ENCODE peak calls at places on chromosomes 4 and X, in four cellular contexts. I, B, L and V are unnamed samples.

GRCh38 chr4:7332216-7333023 is 102.3 kb downstream of the PSAPL1 start:
- DNase-seq in L (no peak), I (peak), B (no peak), V (no peak)

GRCh38 chr4:113588895-113589668 is 172.5 kb downstream of the CAMK2D start:
- DNase-seq in L (no peak), B (no peak), I (no peak), V (no peak)

GRCh38 chr4:42371306-42372063 is 25.8 kb upstream of the SHISA3 start:
- DNase-seq in B (no peak), L (peak), I (peak), V (no peak)

GRCh38 chr4:185005209-185005819 is 13.0 kb upstream of the HELT start:
- DNase-seq in L (peak), B (peak), I (peak), V (peak)

GRCh38 chrX:8304668-8305067 is 133.6 kb upstream of the VCX2 start:
- DNase-seq in B (no peak), I (peak), L (no peak), V (no peak)

GRCh38 chr4:147518846-147519767 is 38.2 kb downstream of the EDNRA start:
- DNase-seq in L (peak), I (peak), B (peak), V (no peak)

GRCh38 chrX:65871671-65872311 is 168.1 kb downstream of the VSIG4 start:
- DNase-seq in I (no peak), L (peak), B (no peak), V (no peak)

GRCh38 chrX:150167482-150168324 is 195.4 kb upstream of the MAMLD1 start:
- DNase-seq in B (no peak), I (no peak), L (no peak), V (no peak)

GRCh38 chr4:13367244-13367643 is 116.9 kb downstream of the RAB28 start:
- DNase-seq in B (no peak), L (no peak), I (no peak), V (no peak)

DNA sequence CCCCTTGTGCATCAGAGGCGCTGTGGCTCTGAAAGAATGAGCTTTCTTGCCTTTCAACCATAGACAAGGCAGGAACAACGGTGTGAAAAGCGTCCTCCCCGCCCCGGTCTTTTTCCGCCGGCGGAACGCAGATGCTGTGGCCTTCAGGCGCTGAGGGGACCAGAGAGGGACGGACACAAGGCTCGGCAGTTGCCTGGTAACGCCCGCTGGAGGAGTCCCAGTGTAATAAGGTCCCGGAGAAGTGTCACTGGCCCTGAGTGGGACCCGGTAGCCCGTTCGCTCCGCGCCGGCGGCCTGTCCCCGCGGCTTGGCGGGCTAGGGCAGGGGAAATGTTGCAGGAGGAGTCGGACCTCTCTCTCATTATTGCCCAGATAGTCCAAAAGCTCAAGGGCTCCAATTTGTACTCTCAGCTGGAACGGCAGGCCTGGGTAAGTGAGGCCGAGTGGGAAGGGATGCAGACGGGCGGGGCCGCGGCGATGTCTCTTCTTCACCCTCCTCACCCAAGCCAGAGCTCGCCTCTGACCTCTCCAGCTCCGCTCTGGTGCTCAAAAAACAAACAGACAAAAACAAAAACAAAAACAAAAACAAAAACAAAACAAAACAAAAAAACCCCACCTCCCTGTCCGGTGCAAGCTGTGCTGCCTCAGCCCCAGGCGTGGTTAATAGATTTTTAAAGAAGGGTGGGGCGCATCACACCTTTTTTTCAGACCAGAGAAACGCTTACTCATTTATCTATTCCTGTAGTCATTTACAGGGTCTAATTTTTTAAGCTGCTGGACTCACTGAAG is at the start of gene TBC1D19:
- DNase-seq in B (peak), L (peak), I (peak), V (peak)
- TF ChIP-seq CTCF in B (no peak), L (no peak), I (no peak), V (no peak)

GRCh38 chr4:10035130-10035529 is 13.8 kb upstream of the SLC2A9 start:
- DNase-seq in I (no peak), L (no peak), B (no peak), V (no peak)
- TF ChIP-seq CTCF in I (no peak), L (no peak), B (no peak), V (no peak)

GRCh38 chr4:159543831-159544230 is 441.0 kb downstream of the RAPGEF2 start:
- DNase-seq in I (no peak), B (no peak), L (no peak), V (no peak)

GRCh38 chr4:159540038-159540437 is 437.2 kb downstream of the RAPGEF2 start:
- DNase-seq in I (no peak), B (no peak), L (no peak), V (no peak)

GRCh38 chr4:159545556-159545955 is 442.7 kb downstream of the RAPGEF2 start:
- DNase-seq in L (no peak), B (no peak), I (no peak), V (no peak)

GRCh38 chr4:159540501-159540900 is 437.6 kb downstream of the RAPGEF2 start:
- DNase-seq in L (no peak), I (no peak), B (no peak), V (no peak)

GRCh38 chr4:159541143-159541542 is 438.3 kb downstream of the RAPGEF2 start:
- DNase-seq in I (no peak), B (no peak), L (no peak), V (no peak)
- TF ChIP-seq CTCF in I (no peak), B (no peak), L (no peak), V (no peak)

DNA sequence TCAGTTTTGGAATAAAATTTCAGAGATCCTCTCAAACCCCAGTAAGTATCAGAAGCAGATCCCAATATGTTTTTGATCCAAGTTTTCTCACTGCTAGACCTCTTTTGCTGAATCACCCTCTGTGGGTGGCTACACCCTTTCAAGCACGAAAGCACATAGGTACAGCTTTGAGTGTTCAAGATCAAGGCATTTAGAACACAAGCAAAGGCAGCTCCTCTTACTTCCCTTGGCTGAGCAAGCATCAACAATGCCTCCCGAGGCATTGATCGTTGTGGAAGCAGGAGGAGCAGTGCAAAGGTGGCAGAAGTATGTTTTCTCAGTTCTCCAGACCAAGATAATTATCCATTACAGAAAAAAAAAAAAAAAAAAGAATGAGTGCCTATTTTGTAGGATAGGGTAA is 72.0 kb upstream of the TSPAN7 start:
- DNase-seq in I (no peak), L (no peak), B (no peak), V (no peak)
- TF ChIP-seq CTCF in I (no peak), L (no peak), B (no peak), V (no peak)

GRCh38 chr4:35463251-35463952 is 780.9 kb downstream of the ARAP2 start:
- DNase-seq in B (no peak), I (no peak), L (no peak), V (no peak)
- TF ChIP-seq CTCF in B (no peak), I (no peak), L (no peak), V (no peak)

GRCh38 chr4:43471950-43472349 is 579.4 kb downstream of the GRXCR1 start:
- DNase-seq in L (no peak), B (no peak), I (peak), V (no peak)
- TF ChIP-seq CTCF in L (no peak), B (no peak), I (peak), V (no peak)

GRCh38 chr4:40193018-40193571 is 3.7 kb upstream of the RHOH start:
- DNase-seq in I (no peak), B (no peak), L (no peak), V (no peak)
- TF ChIP-seq CTCF in I (no peak), B (no peak), L (no peak), V (no peak)

GRCh38 chrX:40647307-40648197 is at the start of gene CXorf38:
- DNase-seq in I (peak), B (peak), L (peak), V (peak)
- TF ChIP-seq CTCF in I (no peak), B (no peak), L (no peak), V (no peak)